ENCODE peak calls at places on chromosomes 1 and 21, in six cellular contexts. E is colonic mucosa, S is Karpas-422, V is kidney epithelial cell, K is cardiac fibroblast, U is AG04450. T is an unnamed sample.
A peak's percentile ranks its signal among the peaks of the same experiment; 100 is the strongest.

GRCh38 chr21:15517394-15517793 is 212.4 kb upstream of the USP25 start:
- DNase-seq in E (no peak), S (no peak), V (no peak), K (no peak), U (no peak), T (no peak)

GRCh38 chr1:107877092-107877491 is 87.9 kb downstream of the VAV3 start:
- DNase-seq in E (no peak), S (peak; percentile 91), V (peak; percentile 23), K (peak; percentile 62), U (no peak), T (no peak)

GRCh38 chr1:60989745-60990718 is 92.3 kb upstream of the NFIA start:
- DNase-seq in E (no peak), S (no peak), V (no peak), K (peak; percentile 91), U (peak; percentile 37), T (no peak)

GRCh38 chr1:21882721-21883415 is 54.2 kb downstream of the HSPG2 start:
- DNase-seq in E (no peak), S (no peak), V (no peak), K (no peak), U (no peak), T (no peak)

GRCh38 chr1:168467452-168467851 is 76.3 kb downstream of the XCL2 start:
- DNase-seq in E (no peak), S (no peak), V (no peak), K (no peak), U (no peak), T (no peak)

GRCh38 chr1:65299328-65299727 is 10.0 kb upstream of the DNAJC6 start:
- DNase-seq in E (no peak), S (no peak), V (no peak), K (no peak), U (no peak), T (no peak)

GRCh38 chr1:200388791-200389190 is 21.0 kb downstream of the ZNF281 start:
- DNase-seq in E (no peak), S (peak; percentile 77), V (no peak), K (no peak), U (no peak), T (no peak)

GRCh38 chr21:32611471-32611997 is 643 bp downstream of the CFAP298 start:
- DNase-seq in E (peak; percentile 48), S (peak; percentile 92), V (no peak), K (peak; percentile 38), U (no peak), T (no peak)

GRCh38 chr1:230328342-230329015 is 97.7 kb downstream of the PGBD5 start:
- DNase-seq in E (no peak), S (no peak), V (peak; percentile 25), K (peak; percentile 51), U (no peak), T (no peak)

GRCh38 chr1:163824006-163824405 is 502.3 kb downstream of the NUF2 start:
- DNase-seq in E (no peak), S (no peak), V (peak; percentile 12), K (peak; percentile 95), U (no peak), T (no peak)

GRCh38 chr1:156839426-156840109 is 19.3 kb downstream of the INSRR start:
- DNase-seq in E (no peak), S (no peak), V (no peak), K (no peak), U (no peak), T (no peak)

GRCh38 chr1:12511516-12512468 is 106.2 kb downstream of the DHRS3 start:
- DNase-seq in E (no peak), S (no peak), V (no peak), K (peak; percentile 38), U (no peak), T (no peak)

GRCh38 chr1:92134331-92134730 is 54.2 kb downstream of the BTBD8 start:
- DNase-seq in E (no peak), S (no peak), V (no peak), K (no peak), U (no peak), T (no peak)

GRCh38 chr1:26412180-26412840 is 1.7 kb downstream of the LIN28A start:
- DNase-seq in E (no peak), S (no peak), V (no peak), K (no peak), U (no peak), T (peak; percentile 38)

GRCh38 chr1:113517983-113518382 is 127.7 kb downstream of the MAGI3 start:
- DNase-seq in E (no peak), S (no peak), V (no peak), K (no peak), U (no peak), T (no peak)

GRCh38 chr21:25189497-25189896 is 417.8 kb downstream of the MRPL39 start:
- DNase-seq in E (no peak), S (no peak), V (no peak), K (no peak), U (no peak), T (no peak)

GRCh38 chr1:18805925-18806849 is 53.3 kb downstream of the TAS1R2 start:
- DNase-seq in E (no peak), S (no peak), V (no peak), K (no peak), U (no peak), T (no peak)

GRCh38 chr21:32789709-32790108 is 18.2 kb upstream of the PAXBP1 start:
- DNase-seq in E (no peak), S (no peak), V (no peak), K (no peak), U (no peak), T (no peak)

GRCh38 chr1:33143698-33144097 is 38.1 kb downstream of the TRIM62 start:
- DNase-seq in E (no peak), S (no peak), V (no peak), K (peak; percentile 72), U (peak; percentile 64), T (no peak)

GRCh38 chr1:21670956-21671902 is 2.1 kb upstream of the RAP1GAP start:
- DNase-seq in E (no peak), S (no peak), V (no peak), K (no peak), U (no peak), T (no peak)

GRCh38 chr1:93339171-93339697 is 6.5 kb upstream of the DR1 start:
- DNase-seq in E (no peak), S (no peak), V (no peak), K (no peak), U (no peak), T (no peak)

GRCh38 chr1:160807738-160808137 is 11.8 kb downstream of the LY9 start:
- DNase-seq in E (no peak), S (no peak), V (no peak), K (no peak), U (no peak), T (no peak)

GRCh38 chr1:216601427-216601751 is 121.8 kb downstream of the ESRRG start:
- DNase-seq in E (no peak), S (no peak), V (no peak), K (no peak), U (no peak), T (no peak)
- H3K4me3 ChIP-seq in E (peak overlapping the region; percentile 70), S (no peak overlapping the region), V (peak overlapping the region; percentile 63), K (peak overlapping the region; percentile 56), U (peak overlapping the region; percentile 66), T (no peak overlapping the region)

DNA sequence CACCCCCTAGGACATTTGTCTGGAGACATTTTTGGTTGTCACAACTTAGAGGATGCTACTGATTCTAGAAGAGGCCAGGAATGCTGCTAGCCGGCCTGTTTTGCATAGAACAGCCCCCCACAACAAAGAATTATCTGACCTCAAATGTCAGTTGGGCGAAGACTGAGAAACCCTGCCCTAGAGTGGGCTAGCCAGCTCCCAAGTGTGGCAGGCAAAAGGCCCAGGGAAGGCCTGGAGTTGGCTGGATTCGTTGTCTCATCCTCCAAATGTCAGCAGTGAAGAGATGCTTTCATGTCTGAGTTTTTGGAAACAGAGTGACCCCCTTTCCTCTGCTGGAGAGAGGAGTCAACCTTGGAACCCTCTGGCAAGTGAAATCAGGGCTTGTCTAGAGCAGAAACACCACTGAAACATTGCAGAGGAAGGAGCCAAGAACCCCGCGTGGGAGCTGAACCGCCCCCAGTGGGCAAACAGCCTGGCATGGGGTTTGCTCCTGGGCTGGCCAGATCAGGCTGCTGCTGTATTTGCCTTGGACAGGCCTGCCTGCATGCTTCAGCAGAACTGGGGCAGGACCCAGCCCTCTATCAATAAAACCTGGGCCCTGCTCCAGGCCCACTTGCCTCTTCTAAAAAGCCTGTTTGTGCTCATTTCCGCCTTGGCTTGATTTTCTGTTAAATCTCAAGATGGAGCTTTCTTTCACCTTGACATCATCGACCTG is 32.9 kb downstream of the RASSF5 start:
- DNase-seq in E (peak; percentile 82), S (no peak), V (no peak), K (no peak), U (no peak), T (no peak)
- H3K4me3 ChIP-seq in E (no peak overlapping the region), S (no peak overlapping the region), V (no peak overlapping the region), K (no peak overlapping the region), U (no peak overlapping the region), T (no peak overlapping the region)

GRCh38 chr1:224739997-224740687 is 124.0 kb downstream of the CNIH3 start:
- DNase-seq in E (no peak), S (no peak), V (no peak), K (no peak), U (no peak), T (no peak)
- H3K4me3 ChIP-seq in E (no peak overlapping the region), S (no peak overlapping the region), V (no peak overlapping the region), K (no peak overlapping the region), U (no peak overlapping the region), T (no peak overlapping the region)

GRCh38 chr1:1205769-1206375 is 520 bp downstream of the TNFRSF18 start:
- DNase-seq in E (no peak), S (no peak), V (no peak), K (no peak), U (no peak), T (no peak)
- H3K4me3 ChIP-seq in E (peak overlapping the region; percentile 3), S (peak overlapping the region; percentile 53), V (peak overlapping the region; percentile 22), K (no peak overlapping the region), U (no peak overlapping the region), T (no peak overlapping the region)

GRCh38 chr1:116557323-116557878 is 13.4 kb downstream of the CD58 start:
- DNase-seq in E (no peak), S (no peak), V (no peak), K (no peak), U (no peak), T (no peak)
- H3K4me3 ChIP-seq in E (no peak overlapping the region), S (no peak overlapping the region), V (no peak overlapping the region), K (no peak overlapping the region), U (no peak overlapping the region), T (no peak overlapping the region)